ENCODE peak calls at places on chromosomes 6 and 20, in six cellular contexts. L is brain microvascular endothelial cell, A is endothelial cell, H is neural crest cell, Y is neural progenitor cell, R is omental fat pad. V is an unnamed sample.

GRCh38 chr6:35486005-35486925 is 10.6 kb downstream of the TEAD3 start:
- DNase-seq in L (no peak), A (no peak), H (no peak), Y (peak; percentile 65), R (no peak), V (peak; percentile 76)

GRCh38 chr6:3284436-3284876 is 25.7 kb downstream of the PSMG4 start:
- DNase-seq in L (no peak), A (no peak), H (no peak), Y (no peak), R (no peak), V (no peak)

GRCh38 chr20:58839474-58839874 is 11.2 kb downstream of the GNAS-AS1 start:
- DNase-seq in L (no peak), A (peak; percentile 57), H (peak; percentile 42), Y (peak; percentile 77), R (no peak), V (no peak)

GRCh38 chr20:63972312-63973159 is 2.8 kb upstream of the ZNF512B start:
- DNase-seq in L (no peak), A (no peak), H (no peak), Y (no peak), R (no peak), V (no peak)

GRCh38 chr6:144036064-144036873 is 28.2 kb upstream of the PLAGL1 start:
- DNase-seq in L (no peak), A (no peak), H (no peak), Y (peak; percentile 57), R (no peak), V (no peak)

GRCh38 chr6:168188310-168188973 is 109.4 kb upstream of the FRMD1 start:
- DNase-seq in L (no peak), A (no peak), H (no peak), Y (no peak), R (no peak), V (no peak)

GRCh38 chr6:54335871-54336270 is 27.6 kb downstream of the TINAG start:
- DNase-seq in L (peak; percentile 81), A (no peak), H (no peak), Y (no peak), R (no peak), V (no peak)

GRCh38 chr20:25310921-25311728 is 63.2 kb downstream of the PYGB start:
- DNase-seq in L (peak; percentile 69), A (no peak), H (no peak), Y (no peak), R (no peak), V (no peak)

GRCh38 chr6:170147832-170148708 is 142.8 kb downstream of the DLL1 start:
- DNase-seq in L (no peak), A (no peak), H (no peak), Y (peak; percentile 58), R (no peak), V (no peak)

GRCh38 chr20:1979116-1979778 is 14.6 kb downstream of the PDYN start:
- DNase-seq in L (no peak), A (no peak), H (no peak), Y (peak; percentile 45), R (no peak), V (no peak)

GRCh38 chr20:25052255-25053206 is 5.4 kb downstream of the ACSS1 start:
- DNase-seq in L (no peak), A (no peak), H (no peak), Y (no peak), R (no peak), V (no peak)

GRCh38 chr6:17276766-17277165 is 4.4 kb upstream of the RBM24 start:
- DNase-seq in L (no peak), A (no peak), H (no peak), Y (no peak), R (no peak), V (no peak)

GRCh38 chr6:49939993-49940498 is 23.9 kb downstream of the DEFB114 start:
- DNase-seq in L (no peak), A (no peak), H (no peak), Y (no peak), R (no peak), V (no peak)

GRCh38 chr20:32006841-32007786 is 3.1 kb upstream of the CCM2L start:
- DNase-seq in L (no peak), A (no peak), H (no peak), Y (peak; percentile 49), R (no peak), V (no peak)

GRCh38 chr20:14313621-14314020 is 23.8 kb downstream of the FLRT3 start:
- DNase-seq in L (no peak), A (no peak), H (no peak), Y (no peak), R (no peak), V (no peak)

GRCh38 chr20:35171753-35172433 is at the start of gene PROCR:
- DNase-seq in L (peak; percentile 86), A (peak; percentile 73), H (no peak), Y (peak; percentile 60), R (peak; percentile 62), V (no peak)

GRCh38 chr6:168150551-168151444 is 71.8 kb upstream of the FRMD1 start:
- DNase-seq in L (no peak), A (peak; percentile 46), H (peak; percentile 31), Y (peak; percentile 48), R (no peak), V (no peak)

GRCh38 chr6:161880070-161880469 is 606.2 kb upstream of the AGPAT4 start:
- DNase-seq in L (no peak), A (no peak), H (no peak), Y (no peak), R (no peak), V (no peak)

GRCh38 chr6:17224056-17224455 is 57.1 kb upstream of the RBM24 start:
- DNase-seq in L (no peak), A (no peak), H (no peak), Y (no peak), R (no peak), V (no peak)

GRCh38 chr6:161748535-161749386 is 474.9 kb upstream of the AGPAT4 start:
- DNase-seq in L (peak; percentile 37), A (peak; percentile 85), H (peak; percentile 80), Y (peak; percentile 86), R (no peak), V (no peak)

GRCh38 chr20:32037929-32038328 is 14.1 kb upstream of the HCK start:
- DNase-seq in L (peak; percentile 48), A (no peak), H (no peak), Y (no peak), R (no peak), V (no peak)

GRCh38 chr20:24684421-24684871 is 215.0 kb downstream of the SYNDIG1 start:
- DNase-seq in L (no peak), A (no peak), H (no peak), Y (no peak), R (peak; percentile 7), V (no peak)

GRCh38 chr20:62455929-62456328 is 19.9 kb downstream of the GATA5 start:
- DNase-seq in L (no peak), A (no peak), H (no peak), Y (no peak), R (no peak), V (no peak)

GRCh38 chr6:46948699-46949098 is 27.0 kb upstream of the ADGRF5 start:
- DNase-seq in L (peak; percentile 55), A (peak; percentile 62), H (no peak), Y (peak; percentile 49), R (no peak), V (no peak)

GRCh38 chr20:47661714-47662113 is 123.6 kb downstream of the SULF2 start:
- DNase-seq in L (no peak), A (no peak), H (no peak), Y (no peak), R (no peak), V (no peak)

GRCh38 chr6:27667651-27668441 is 194.9 kb upstream of the ZNF184 start:
- DNase-seq in L (no peak), A (no peak), H (no peak), Y (peak; percentile 30), R (no peak), V (no peak)

GRCh38 chr6:43856005-43856765 is 86.2 kb downstream of the VEGFA start:
- DNase-seq in L (peak; percentile 26), A (peak; percentile 52), H (no peak), Y (peak; percentile 72), R (no peak), V (no peak)

GRCh38 chr20:58227391-58228102 is 906 bp downstream of the ANKRD60 start:
- DNase-seq in L (no peak), A (no peak), H (no peak), Y (no peak), R (no peak), V (no peak)

GRCh38 chr6:16239090-16239797 is 857 bp downstream of the GMPR start:
- DNase-seq in L (peak; percentile 35), A (peak; percentile 60), H (no peak), Y (peak; percentile 46), R (peak; percentile 47), V (no peak)

GRCh38 chr6:52691718-52692117 is 20.8 kb downstream of the TMEM14A start:
- DNase-seq in L (no peak), A (no peak), H (no peak), Y (no peak), R (no peak), V (no peak)
- TF ChIP-seq CTCF in L (no peak), A (no peak), H (no peak), Y (no peak), R (no peak), V (no peak)

GRCh38 chr20:4767084-4767483 is 45.4 kb downstream of the PRND start:
- DNase-seq in L (no peak), A (no peak), H (no peak), Y (no peak), R (no peak), V (no peak)

GRCh38 chr20:4764805-4765204 is 43.1 kb downstream of the PRND start:
- DNase-seq in L (no peak), A (no peak), H (no peak), Y (no peak), R (no peak), V (no peak)

GRCh38 chr20:4765681-4766080 is 44.0 kb downstream of the PRND start:
- DNase-seq in L (no peak), A (no peak), H (no peak), Y (no peak), R (no peak), V (no peak)

GRCh38 chr20:4763776-4764525 is 42.2 kb downstream of the PRND start:
- DNase-seq in L (no peak), A (no peak), H (no peak), Y (no peak), R (no peak), V (no peak)

GRCh38 chr20:4766631-4767030 is 44.9 kb downstream of the PRND start:
- DNase-seq in L (no peak), A (no peak), H (no peak), Y (no peak), R (no peak), V (no peak)
- TF ChIP-seq CTCF in L (no peak), A (no peak), H (no peak), Y (no peak), R (no peak), V (no peak)

DNA sequence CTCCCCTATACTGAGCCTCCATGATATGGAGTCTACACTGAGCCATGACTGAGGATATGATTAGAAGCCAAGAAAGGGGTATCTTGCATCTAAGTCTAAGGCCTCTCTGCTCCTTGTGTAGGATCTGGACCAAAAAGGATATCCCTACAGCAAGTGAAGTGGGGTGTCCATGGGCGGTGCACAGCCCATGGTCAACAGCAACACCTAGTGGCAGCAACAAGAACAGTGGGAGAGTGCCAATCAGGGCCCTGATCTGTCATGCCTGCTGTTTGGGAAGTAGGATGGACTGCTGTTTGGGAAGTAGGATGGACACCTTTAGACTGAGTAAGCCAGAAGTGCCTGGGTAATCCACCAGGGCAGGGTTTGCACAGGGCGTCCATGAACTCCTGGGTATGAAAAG is 22.4 kb downstream of the PTGIS start:
- DNase-seq in L (no peak), A (no peak), H (no peak), Y (no peak), R (no peak), V (no peak)
- TF ChIP-seq CTCF in L (peak; percentile 53), A (peak; percentile 22), H (peak; percentile 31), Y (peak; percentile 32), R (no peak), V (no peak)

GRCh38 chr6:26568601-26569432 is 27.9 kb upstream of the ABT1 start:
- DNase-seq in L (peak; percentile 88), A (peak; percentile 96), H (peak; percentile 98), Y (peak; percentile 93), R (peak; percentile 100), V (peak; percentile 100)
- TF ChIP-seq CTCF in L (peak; percentile 54), A (no peak), H (peak; percentile 46), Y (peak; percentile 43), R (no peak), V (no peak)